ENCODE peak calls at places on chromosomes 12 and 14, in five cellular contexts. One of them, this sample, is unnamed. For H3K36me3 and H3K27me3, the result is how much of the 10 kb centered on the place peaks cover.

GRCh38 chr14:91395466-91395865 is 22.2 kb downstream of the CCDC88C start:
- DNase-seq in transverse colon: no peak
- DNase-seq in heart left ventricle: no peak
- DNase-seq in BJ: no peak
- DNase-seq in brain microvascular endothelial cell: no peak
- DNase-seq in this sample: peak

GRCh38 chr14:102469261-102469660 is 40.3 kb downstream of the ANKRD9 start:
- DNase-seq in transverse colon: no peak
- DNase-seq in heart left ventricle: no peak
- DNase-seq in BJ: no peak
- DNase-seq in brain microvascular endothelial cell: no peak
- DNase-seq in this sample: no peak

GRCh38 chr14:56002876-56003625 is 115.2 kb upstream of the PELI2 start:
- DNase-seq in transverse colon: no peak
- DNase-seq in heart left ventricle: no peak
- DNase-seq in BJ: no peak
- DNase-seq in brain microvascular endothelial cell: no peak
- DNase-seq in this sample: no peak

GRCh38 chr14:72906316-72906715 is 12.4 kb upstream of the DPF3 start:
- DNase-seq in transverse colon: no peak
- DNase-seq in heart left ventricle: no peak
- DNase-seq in BJ: peak
- DNase-seq in brain microvascular endothelial cell: no peak
- DNase-seq in this sample: no peak

GRCh38 chr14:101087614-101088394 is 184.3 kb upstream of the RTL1 start:
- DNase-seq in transverse colon: peak
- DNase-seq in heart left ventricle: no peak
- DNase-seq in BJ: no peak
- DNase-seq in brain microvascular endothelial cell: no peak
- DNase-seq in this sample: no peak

GRCh38 chr12:75721790-75722189 is 210.4 kb upstream of the KRR1 start:
- DNase-seq in transverse colon: no peak
- DNase-seq in heart left ventricle: no peak
- DNase-seq in BJ: no peak
- DNase-seq in brain microvascular endothelial cell: no peak
- DNase-seq in this sample: no peak

GRCh38 chr14:22465201-22465835 is 123.7 kb downstream of the DAD1 start:
- DNase-seq in transverse colon: no peak
- DNase-seq in heart left ventricle: no peak
- DNase-seq in BJ: no peak
- DNase-seq in brain microvascular endothelial cell: peak
- DNase-seq in this sample: no peak

GRCh38 chr12:118694128-118694775 is 287.1 kb upstream of the SRRM4 start:
- DNase-seq in transverse colon: peak
- DNase-seq in heart left ventricle: no peak
- DNase-seq in BJ: no peak
- DNase-seq in brain microvascular endothelial cell: no peak
- DNase-seq in this sample: no peak

DNA sequence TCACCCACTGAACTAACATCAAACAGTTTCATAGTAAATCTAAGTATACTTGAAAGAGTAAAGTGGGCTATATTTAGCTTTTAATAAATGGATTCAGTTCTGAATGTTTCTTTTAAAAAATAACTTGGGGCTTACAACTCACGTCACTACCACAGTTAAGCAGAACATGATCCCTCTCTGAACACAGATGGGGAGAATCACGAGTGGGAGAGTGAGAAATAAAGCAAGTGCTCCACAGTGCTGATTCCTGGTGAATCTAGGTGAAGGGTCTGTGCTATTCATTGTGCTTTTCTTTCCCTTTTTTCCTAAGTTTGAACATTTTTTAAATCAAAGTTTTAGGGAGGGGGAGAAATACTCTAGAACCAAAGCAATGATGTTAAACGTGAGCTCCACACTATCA is 251.2 kb downstream of the FOXN3 start:
- DNase-seq in transverse colon: no peak
- DNase-seq in heart left ventricle: no peak
- DNase-seq in BJ: no peak
- DNase-seq in brain microvascular endothelial cell: no peak
- DNase-seq in this sample: no peak
- H3K36me3 ChIP-seq in transverse colon: under half
- H3K36me3 ChIP-seq in heart left ventricle: under half
- H3K36me3 ChIP-seq in BJ: under half
- H3K36me3 ChIP-seq in brain microvascular endothelial cell: under half
- H3K36me3 ChIP-seq in this sample: under half

GRCh38 chr12:107088912-107089311 is 4.4 kb downstream of the CRY1 start:
- DNase-seq in transverse colon: no peak
- DNase-seq in heart left ventricle: no peak
- DNase-seq in BJ: no peak
- DNase-seq in brain microvascular endothelial cell: no peak
- DNase-seq in this sample: no peak

GRCh38 chr12:107091989-107092641 is 1.2 kb downstream of the CRY1 start:
- DNase-seq in transverse colon: peak
- DNase-seq in heart left ventricle: no peak
- DNase-seq in BJ: peak
- DNase-seq in brain microvascular endothelial cell: peak
- DNase-seq in this sample: peak

GRCh38 chr12:107092669-107093546 is 441 bp downstream of the CRY1 start:
- DNase-seq in transverse colon: peak
- DNase-seq in heart left ventricle: no peak
- DNase-seq in BJ: no peak
- DNase-seq in brain microvascular endothelial cell: peak
- DNase-seq in this sample: peak

GRCh38 chr12:107093547-107094448 is at the start of gene CRY1:
- DNase-seq in transverse colon: peak
- DNase-seq in heart left ventricle: peak
- DNase-seq in BJ: peak
- DNase-seq in brain microvascular endothelial cell: peak
- DNase-seq in this sample: peak

DNA sequence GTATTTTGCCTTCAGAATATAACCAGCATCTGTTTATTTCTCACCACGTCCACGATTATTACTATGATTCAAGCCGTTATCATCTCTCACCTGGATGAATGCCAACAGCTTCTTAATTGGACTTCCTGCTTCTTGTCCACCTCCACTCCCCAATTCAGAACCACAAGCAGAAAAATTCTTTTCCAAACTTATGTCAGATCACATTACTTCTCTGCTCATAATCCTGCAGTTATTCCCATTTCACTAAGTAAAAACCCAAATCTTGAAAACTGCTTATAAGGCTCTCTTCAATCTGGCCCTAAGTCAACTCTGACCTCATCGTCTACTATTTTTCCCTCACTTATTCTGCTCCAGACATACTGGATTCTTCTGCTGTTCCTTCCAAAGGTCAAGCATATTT is 2.0 kb downstream of the CRY1 start:
- DNase-seq in transverse colon: no peak
- DNase-seq in heart left ventricle: no peak
- DNase-seq in BJ: peak
- DNase-seq in brain microvascular endothelial cell: peak
- DNase-seq in this sample: no peak
- H3K4me3 ChIP-seq in transverse colon: peak
- H3K4me3 ChIP-seq in heart left ventricle: peak
- H3K4me3 ChIP-seq in BJ: peak
- H3K4me3 ChIP-seq in brain microvascular endothelial cell: peak
- H3K4me3 ChIP-seq in this sample: no peak

DNA sequence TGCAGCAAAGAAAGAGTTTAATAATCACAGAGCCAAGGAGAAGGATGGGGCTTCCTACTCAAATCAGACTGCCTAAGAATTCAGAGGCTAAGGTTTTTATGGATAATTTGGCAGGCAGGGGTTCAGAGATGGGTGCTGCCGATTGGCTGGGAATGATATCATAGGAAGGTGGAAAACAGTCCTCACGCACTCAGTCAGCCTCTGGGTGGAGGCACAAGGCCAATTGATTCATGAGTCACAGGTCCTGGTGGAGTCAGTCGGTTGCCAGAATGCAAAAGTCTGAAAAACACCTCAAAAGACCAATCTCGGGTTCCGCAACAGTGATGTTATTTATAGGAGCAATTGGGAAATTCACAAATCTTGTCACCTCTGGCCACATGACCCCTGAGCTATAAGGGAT is 105.5 kb downstream of the GXYLT1 start:
- DNase-seq in transverse colon: no peak
- DNase-seq in heart left ventricle: no peak
- DNase-seq in BJ: no peak
- DNase-seq in brain microvascular endothelial cell: peak
- DNase-seq in this sample: peak
- H3K27me3 ChIP-seq in transverse colon: under half
- H3K27me3 ChIP-seq in heart left ventricle: under half
- H3K27me3 ChIP-seq in BJ: under half
- H3K27me3 ChIP-seq in brain microvascular endothelial cell: under half
- H3K27me3 ChIP-seq in this sample: under half

GRCh38 chr14:21226467-21226866 is 42.8 kb downstream of the HNRNPC start:
- DNase-seq in transverse colon: no peak
- DNase-seq in heart left ventricle: no peak
- DNase-seq in BJ: no peak
- DNase-seq in brain microvascular endothelial cell: no peak
- DNase-seq in this sample: no peak

GRCh38 chr14:21227981-21228380 is 41.3 kb downstream of the HNRNPC start:
- DNase-seq in transverse colon: no peak
- DNase-seq in heart left ventricle: no peak
- DNase-seq in BJ: no peak
- DNase-seq in brain microvascular endothelial cell: no peak
- DNase-seq in this sample: no peak

GRCh38 chr14:21229821-21230220 is 39.4 kb downstream of the HNRNPC start:
- DNase-seq in transverse colon: no peak
- DNase-seq in heart left ventricle: no peak
- DNase-seq in BJ: no peak
- DNase-seq in brain microvascular endothelial cell: no peak
- DNase-seq in this sample: no peak

GRCh38 chr14:21231020-21231652 is 38.1 kb downstream of the HNRNPC start:
- DNase-seq in transverse colon: no peak
- DNase-seq in heart left ventricle: no peak
- DNase-seq in BJ: no peak
- DNase-seq in brain microvascular endothelial cell: no peak
- DNase-seq in this sample: no peak

DNA sequence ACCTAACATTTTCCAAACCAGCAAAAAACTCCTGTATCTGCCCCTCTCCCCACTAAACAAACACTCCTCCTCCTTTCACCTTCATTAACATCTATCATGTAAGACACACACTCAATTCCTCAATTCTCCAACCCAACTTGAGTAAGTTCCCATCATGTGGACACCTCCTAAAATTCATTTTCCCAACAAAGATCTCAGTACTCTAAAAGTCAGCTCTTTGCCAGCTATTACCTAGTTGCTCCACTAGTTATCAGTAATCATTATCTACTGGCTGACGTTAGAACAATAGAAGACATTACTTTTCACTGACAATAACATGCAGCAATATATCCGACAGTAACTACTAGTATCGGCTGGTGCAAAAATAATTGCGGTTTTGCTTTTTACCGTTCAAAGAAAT is 42.1 kb downstream of the HNRNPC start:
- DNase-seq in transverse colon: no peak
- DNase-seq in heart left ventricle: no peak
- DNase-seq in BJ: no peak
- DNase-seq in brain microvascular endothelial cell: no peak
- DNase-seq in this sample: no peak
- H3K36me3 ChIP-seq in transverse colon: under half
- H3K36me3 ChIP-seq in heart left ventricle: half or more
- H3K36me3 ChIP-seq in BJ: under half
- H3K36me3 ChIP-seq in brain microvascular endothelial cell: half or more
- H3K36me3 ChIP-seq in this sample: under half

GRCh38 chr14:96961895-96962294 is 164.7 kb downstream of the VRK1 start:
- DNase-seq in transverse colon: no peak
- DNase-seq in heart left ventricle: no peak
- DNase-seq in BJ: no peak
- DNase-seq in brain microvascular endothelial cell: no peak
- DNase-seq in this sample: no peak
- H3K4me3 ChIP-seq in transverse colon: no peak
- H3K4me3 ChIP-seq in heart left ventricle: no peak
- H3K4me3 ChIP-seq in BJ: no peak
- H3K4me3 ChIP-seq in brain microvascular endothelial cell: no peak
- H3K4me3 ChIP-seq in this sample: no peak

GRCh38 chr14:93476305-93476704 is 45.6 kb downstream of the UNC79 start:
- DNase-seq in transverse colon: no peak
- DNase-seq in heart left ventricle: no peak
- DNase-seq in BJ: no peak
- DNase-seq in brain microvascular endothelial cell: no peak
- DNase-seq in this sample: no peak

GRCh38 chr14:93480867-93481266 is 50.1 kb downstream of the UNC79 start:
- DNase-seq in transverse colon: no peak
- DNase-seq in heart left ventricle: no peak
- DNase-seq in BJ: no peak
- DNase-seq in brain microvascular endothelial cell: no peak
- DNase-seq in this sample: no peak

DNA sequence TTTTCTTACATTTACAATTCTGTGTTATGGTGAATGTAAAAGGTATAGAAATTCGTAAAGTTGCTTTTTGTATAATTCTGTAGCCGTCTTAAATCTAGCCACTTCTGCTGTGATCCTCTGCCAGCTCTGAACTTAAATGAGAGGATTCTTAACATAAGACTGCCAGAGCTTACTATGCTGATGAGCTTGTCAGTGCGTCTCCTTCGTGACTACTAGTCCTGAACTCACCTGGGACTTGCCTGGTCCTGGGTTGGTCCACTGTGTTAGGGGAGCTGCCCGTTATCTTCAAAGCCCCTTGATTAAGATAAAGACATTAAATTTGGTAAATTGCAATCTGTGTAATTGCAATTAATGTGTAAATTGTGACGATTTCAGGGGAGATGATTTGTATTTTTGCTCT is 44.7 kb downstream of the UNC79 start:
- DNase-seq in transverse colon: no peak
- DNase-seq in heart left ventricle: no peak
- DNase-seq in BJ: no peak
- DNase-seq in brain microvascular endothelial cell: no peak
- DNase-seq in this sample: no peak
- H3K27me3 ChIP-seq in transverse colon: under half
- H3K27me3 ChIP-seq in heart left ventricle: under half
- H3K27me3 ChIP-seq in BJ: under half
- H3K27me3 ChIP-seq in brain microvascular endothelial cell: under half
- H3K27me3 ChIP-seq in this sample: under half

GRCh38 chr12:124466200-124467128 is 100.9 kb downstream of the NCOR2 start:
- DNase-seq in transverse colon: peak
- DNase-seq in heart left ventricle: peak
- DNase-seq in BJ: no peak
- DNase-seq in brain microvascular endothelial cell: peak
- DNase-seq in this sample: no peak
- H3K36me3 ChIP-seq in transverse colon: under half
- H3K36me3 ChIP-seq in heart left ventricle: half or more
- H3K36me3 ChIP-seq in BJ: under half
- H3K36me3 ChIP-seq in brain microvascular endothelial cell: under half
- H3K36me3 ChIP-seq in this sample: under half

This sample was measured in H7.